ENCODE peak calls at places on chromosomes 12 and 14, in eight cellular contexts. N is endodermal cell, M is AG04450, D is foreskin fibroblast, S is BJ, A is ascending aorta, Y is adipocyte, X is GM23338. K is an unnamed sample.
A peak's percentile ranks its signal among the peaks of the same experiment; 100 is the strongest.

GRCh38 chr12:25052191-25053020 is 103.5 kb upstream of the BCAT1 start:
- DNase-seq in Y (no peak), D (no peak), X (peak; percentile 22), S (no peak), M (no peak), N (peak; percentile 49), A (no peak), K (peak; percentile 24)

GRCh38 chr14:22071001-22071400 is 397.4 kb upstream of the OR4E1 start:
- DNase-seq in Y (no peak), S (no peak), A (no peak), M (no peak), D (no peak), X (no peak), N (no peak), K (no peak)

GRCh38 chr14:99674776-99675175 is 9.3 kb upstream of the CYP46A1 start:
- DNase-seq in X (no peak), N (no peak), A (no peak), S (no peak), Y (no peak), D (no peak), M (no peak), K (no peak)

GRCh38 chr14:96105089-96105920 is 66.1 kb downstream of the C14orf132 start:
- DNase-seq in S (no peak), Y (no peak), A (no peak), N (no peak), M (no peak), X (no peak), D (peak; percentile 32), K (no peak)

GRCh38 chr12:65637774-65638173 is 186.5 kb upstream of the HMGA2 start:
- DNase-seq in N (no peak), Y (no peak), X (no peak), A (no peak), M (no peak), D (peak; percentile 47), S (no peak), K (no peak)

GRCh38 chr12:112855375-112855774 is 51.4 kb upstream of the OAS1 start:
- DNase-seq in X (peak; percentile 80), N (peak; percentile 84), Y (no peak), A (no peak), M (no peak), S (no peak), D (no peak), K (no peak)

GRCh38 chr14:87944987-87945604 is 47.9 kb downstream of the GALC start:
- DNase-seq in X (peak; percentile 64), N (no peak), M (peak; percentile 34), S (peak; percentile 9), A (no peak), Y (peak; percentile 81), D (peak; percentile 73), K (no peak)

GRCh38 chr14:23306412-23307145 is at the start of gene BCL2L2:
- DNase-seq in N (peak; percentile 97), D (peak; percentile 97), X (peak; percentile 97), A (peak; percentile 97), Y (peak; percentile 96), M (peak; percentile 70), S (peak; percentile 37), K (peak; percentile 96)

GRCh38 chr12:23576372-23576771 is 373.1 kb downstream of the SOX5 start:
- DNase-seq in S (no peak), N (no peak), Y (no peak), M (no peak), D (no peak), X (no peak), A (no peak), K (no peak)

GRCh38 chr12:126936181-126936851 is 1330.7 kb upstream of the TMEM132C start:
- DNase-seq in A (no peak), S (no peak), M (no peak), D (no peak), N (no peak), X (no peak), Y (peak; percentile 11), K (no peak)

GRCh38 chr12:79422060-79422812 is 268.5 kb downstream of the PAWR start:
- DNase-seq in D (no peak), N (no peak), Y (peak; percentile 71), S (no peak), M (no peak), A (no peak), X (no peak), K (no peak)

GRCh38 chr12:109738878-109739665 is 25.4 kb downstream of the FAM222A start:
- DNase-seq in D (peak; percentile 57), S (no peak), M (no peak), N (peak; percentile 49), Y (no peak), A (peak; percentile 52), X (no peak), K (no peak)

GRCh38 chr12:64608901-64609542 is 1.3 kb upstream of the RASSF3 start:
- DNase-seq in N (peak; percentile 86), Y (peak; percentile 64), A (no peak), X (peak; percentile 64), M (no peak), S (no peak), D (peak; percentile 59), K (peak; percentile 80)

GRCh38 chr12:94909609-94910008 is 93.9 kb downstream of the NDUFA12 start:
- DNase-seq in X (no peak), M (no peak), Y (no peak), D (no peak), N (no peak), S (no peak), A (no peak), K (no peak)

GRCh38 chr14:78136695-78137094 is 33.5 kb upstream of the NRXN3 start:
- DNase-seq in M (no peak), X (no peak), Y (no peak), D (no peak), S (no peak), N (no peak), A (no peak), K (no peak)

GRCh38 chr12:92149563-92149962 is 3.9 kb upstream of the BTG1 start:
- DNase-seq in M (no peak), X (no peak), N (peak; percentile 22), S (no peak), D (no peak), Y (no peak), A (no peak), K (no peak)

GRCh38 chr12:26523708-26524150 is 309.3 kb downstream of the ITPR2 start:
- DNase-seq in X (no peak), N (no peak), Y (peak; percentile 61), D (peak; percentile 96), M (peak; percentile 75), S (peak; percentile 74), A (peak; percentile 93), K (peak; percentile 91)

GRCh38 chr12:128724468-128725046 is 99.2 kb downstream of the SLC15A4 start:
- DNase-seq in M (no peak), A (no peak), Y (no peak), S (no peak), X (no peak), N (no peak), D (no peak), K (no peak)

GRCh38 chr12:18810537-18811253 is 72.8 kb downstream of the CAPZA3 start:
- DNase-seq in A (no peak), X (no peak), N (no peak), S (no peak), Y (peak; percentile 30), D (no peak), M (no peak), K (no peak)

GRCh38 chr14:105617201-105617777 is 90.9 kb downstream of the TMEM121 start:
- DNase-seq in A (no peak), X (no peak), M (no peak), Y (no peak), N (no peak), S (no peak), D (no peak), K (no peak)

GRCh38 chr14:60736494-60736893 is 1.9 kb downstream of the MNAT1 start:
- DNase-seq in M (no peak), N (no peak), X (peak; percentile 37), D (peak; percentile 82), S (peak; percentile 29), A (no peak), Y (peak; percentile 88), K (no peak)

DNA sequence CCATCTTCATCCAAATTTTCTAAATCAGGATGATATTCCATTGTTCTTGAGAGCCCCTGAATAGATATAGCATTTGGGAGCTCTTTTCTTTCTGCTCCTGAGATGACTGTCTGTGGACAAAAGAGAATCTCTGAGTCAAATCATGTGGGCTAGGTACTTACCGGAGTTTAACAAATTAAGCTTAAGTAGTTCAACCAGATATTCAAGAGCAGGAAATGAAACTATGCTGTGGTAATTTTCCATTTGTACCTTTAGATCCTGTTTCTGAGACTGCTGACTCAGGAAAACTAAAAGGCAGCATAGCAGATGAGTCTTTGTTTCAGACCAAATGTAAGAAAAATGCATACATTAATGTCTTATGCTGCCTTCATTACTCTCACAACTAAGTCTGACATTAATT is at the start of gene CLEC7A:
- DNase-seq in D (no peak), A (no peak), S (no peak), Y (no peak), N (no peak), X (no peak), M (no peak), K (no peak)
- H3K4me3 ChIP-seq in D (no peak within 1 kb of the TSS), A (peak within 1 kb of the TSS; percentile 2), S (no peak within 1 kb of the TSS), Y (no peak within 1 kb of the TSS), N (no peak within 1 kb of the TSS), X (no peak within 1 kb of the TSS), M (no peak within 1 kb of the TSS), K (no peak within 1 kb of the TSS)

DNA sequence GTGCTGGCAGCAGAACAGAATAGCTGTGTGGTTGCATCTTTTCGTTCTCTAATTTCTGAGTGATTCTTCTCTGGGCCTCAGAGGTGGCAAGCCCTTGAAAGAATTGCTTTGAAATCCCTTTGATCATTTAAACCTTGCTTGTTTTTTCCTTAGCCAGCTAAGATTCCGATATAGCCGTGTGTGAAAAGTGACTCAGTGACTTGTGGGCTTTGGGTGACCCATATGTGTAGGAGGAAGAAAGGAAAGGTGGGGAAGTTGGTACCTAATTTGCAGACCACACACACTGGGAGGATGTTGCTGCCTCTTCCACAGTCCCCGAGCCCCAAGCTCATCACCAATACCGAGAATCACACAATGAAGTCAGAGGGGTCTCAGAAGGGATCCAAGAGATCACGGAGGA is 18.8 kb downstream of the SLC24A4 start:
- DNase-seq in D (no peak), Y (no peak), S (no peak), M (no peak), A (no peak), X (no peak), N (no peak), K (no peak)
- H3K4me3 ChIP-seq in D (no peak overlapping the region), Y (no peak overlapping the region), S (no peak overlapping the region), M (no peak overlapping the region), A (no peak overlapping the region), X (no peak overlapping the region), N (no peak overlapping the region), K (no peak overlapping the region)

DNA sequence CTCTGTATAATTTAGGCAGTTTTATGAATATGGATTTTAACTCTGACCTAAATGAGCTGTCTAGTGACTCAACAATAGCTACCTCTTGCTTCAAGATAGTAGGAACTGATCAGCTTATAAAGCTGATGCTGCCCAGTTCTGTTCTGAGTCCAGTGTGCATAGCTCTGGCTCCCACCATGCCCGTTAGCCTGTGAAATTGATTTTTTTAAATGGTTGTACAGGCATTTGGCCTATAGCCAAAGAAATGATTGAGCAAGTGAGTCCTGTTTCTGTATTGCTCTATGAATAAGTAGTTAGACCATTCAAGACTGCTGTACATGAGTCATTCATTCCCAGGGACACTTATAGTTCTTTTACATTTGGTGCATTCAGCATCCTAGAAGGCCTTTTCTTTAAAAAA is 36.4 kb downstream of the SAMD4A start:
- DNase-seq in Y (peak; percentile 68), N (no peak), A (no peak), M (no peak), D (peak; percentile 79), S (no peak), X (no peak), K (no peak)
- H3K4me3 ChIP-seq in Y (peak overlapping the region; percentile 32), N (no peak overlapping the region), A (no peak overlapping the region), M (no peak overlapping the region), D (no peak overlapping the region), S (no peak overlapping the region), X (no peak overlapping the region), K (no peak overlapping the region)

GRCh38 chr12:76422878-76423438 is 74.7 kb upstream of the BBS10 start:
- DNase-seq in M (peak; percentile 20), A (no peak), D (peak; percentile 51), N (no peak), S (no peak), Y (peak; percentile 43), X (no peak), K (no peak)
- H3K4me3 ChIP-seq in M (peak overlapping the region; percentile 45), A (no peak overlapping the region), D (peak overlapping the region; percentile 42), N (peak overlapping the region; percentile 37), S (peak overlapping the region; percentile 1), Y (no peak overlapping the region), X (no peak overlapping the region), K (no peak overlapping the region)

K was measured in colonic mucosa.